ENCODE peak calls at places on chromosomes 16 and 17, in five cellular contexts. One of them, this sample, is unnamed.

GRCh38 chr16:13607289-13607688 is 312.7 kb upstream of the ERCC4 start:
- DNase-seq in endothelial cell of umbilical vein: no peak
- DNase-seq in A549: no peak
- DNase-seq in lung: no peak
- DNase-seq in CD8-positive, alpha-beta memory T cell: no peak
- DNase-seq in this sample: no peak

GRCh38 chr17:4329838-4330237 is 36.6 kb downstream of the UBE2G1 start:
- DNase-seq in endothelial cell of umbilical vein: peak
- DNase-seq in A549: peak
- DNase-seq in lung: no peak
- DNase-seq in CD8-positive, alpha-beta memory T cell: no peak
- DNase-seq in this sample: no peak

GRCh38 chr16:4561565-4561964 is 5.4 kb downstream of the C16orf96 start:
- DNase-seq in endothelial cell of umbilical vein: no peak
- DNase-seq in A549: no peak
- DNase-seq in lung: no peak
- DNase-seq in CD8-positive, alpha-beta memory T cell: no peak
- DNase-seq in this sample: no peak

GRCh38 chr17:42674755-42675347 is 1.9 kb downstream of the PLEKHH3 start:
- DNase-seq in endothelial cell of umbilical vein: no peak
- DNase-seq in A549: no peak
- DNase-seq in lung: no peak
- DNase-seq in CD8-positive, alpha-beta memory T cell: no peak
- DNase-seq in this sample: no peak

GRCh38 chr17:50542795-50543774 is 3.9 kb upstream of the SPATA20 start:
- DNase-seq in endothelial cell of umbilical vein: no peak
- DNase-seq in A549: peak
- DNase-seq in lung: peak
- DNase-seq in CD8-positive, alpha-beta memory T cell: no peak
- DNase-seq in this sample: no peak

GRCh38 chr16:8096211-8096610 is 494.1 kb downstream of the TMEM114 start:
- DNase-seq in endothelial cell of umbilical vein: no peak
- DNase-seq in A549: no peak
- DNase-seq in lung: no peak
- DNase-seq in CD8-positive, alpha-beta memory T cell: no peak
- DNase-seq in this sample: no peak

GRCh38 chr17:48541574-48542113 is 3.3 kb downstream of the HOXB2 start:
- DNase-seq in endothelial cell of umbilical vein: no peak
- DNase-seq in A549: no peak
- DNase-seq in lung: no peak
- DNase-seq in CD8-positive, alpha-beta memory T cell: peak
- DNase-seq in this sample: no peak

GRCh38 chr16:52114414-52114813 is 432.5 kb downstream of the TOX3 start:
- DNase-seq in endothelial cell of umbilical vein: no peak
- DNase-seq in A549: no peak
- DNase-seq in lung: no peak
- DNase-seq in CD8-positive, alpha-beta memory T cell: no peak
- DNase-seq in this sample: no peak

GRCh38 chr17:82943751-82944150 is 103.9 kb upstream of the ZNF750 start:
- DNase-seq in endothelial cell of umbilical vein: no peak
- DNase-seq in A549: no peak
- DNase-seq in lung: no peak
- DNase-seq in CD8-positive, alpha-beta memory T cell: no peak
- DNase-seq in this sample: no peak

GRCh38 chr17:31310260-31310659 is 3.6 kb downstream of the EVI2B start:
- DNase-seq in endothelial cell of umbilical vein: no peak
- DNase-seq in A549: no peak
- DNase-seq in lung: no peak
- DNase-seq in CD8-positive, alpha-beta memory T cell: peak
- DNase-seq in this sample: peak

GRCh38 chr16:59058261-59058660 is 324.1 kb upstream of the GOT2 start:
- DNase-seq in endothelial cell of umbilical vein: no peak
- DNase-seq in A549: no peak
- DNase-seq in lung: no peak
- DNase-seq in CD8-positive, alpha-beta memory T cell: no peak
- DNase-seq in this sample: no peak

GRCh38 chr16:1884155-1884760 is 12.3 kb upstream of the MEIOB start:
- DNase-seq in endothelial cell of umbilical vein: peak
- DNase-seq in A549: peak
- DNase-seq in lung: no peak
- DNase-seq in CD8-positive, alpha-beta memory T cell: no peak
- DNase-seq in this sample: peak

GRCh38 chr17:50100921-50101345 is 5.8 kb downstream of the PDK2 start:
- DNase-seq in endothelial cell of umbilical vein: no peak
- DNase-seq in A549: no peak
- DNase-seq in lung: no peak
- DNase-seq in CD8-positive, alpha-beta memory T cell: no peak
- DNase-seq in this sample: no peak

GRCh38 chr16:50644245-50644644 is 36.9 kb downstream of the SNX20 start:
- DNase-seq in endothelial cell of umbilical vein: no peak
- DNase-seq in A549: no peak
- DNase-seq in lung: no peak
- DNase-seq in CD8-positive, alpha-beta memory T cell: no peak
- DNase-seq in this sample: no peak

GRCh38 chr16:56632848-56633365 is 448 bp downstream of the MT1M start:
- DNase-seq in endothelial cell of umbilical vein: no peak
- DNase-seq in A549: no peak
- DNase-seq in lung: no peak
- DNase-seq in CD8-positive, alpha-beta memory T cell: no peak
- DNase-seq in this sample: no peak
- H3K4me3 ChIP-seq in endothelial cell of umbilical vein: peak
- H3K4me3 ChIP-seq in A549: no peak
- H3K4me3 ChIP-seq in lung: peak
- H3K4me3 ChIP-seq in CD8-positive, alpha-beta memory T cell: no peak
- H3K4me3 ChIP-seq in this sample: no peak

DNA sequence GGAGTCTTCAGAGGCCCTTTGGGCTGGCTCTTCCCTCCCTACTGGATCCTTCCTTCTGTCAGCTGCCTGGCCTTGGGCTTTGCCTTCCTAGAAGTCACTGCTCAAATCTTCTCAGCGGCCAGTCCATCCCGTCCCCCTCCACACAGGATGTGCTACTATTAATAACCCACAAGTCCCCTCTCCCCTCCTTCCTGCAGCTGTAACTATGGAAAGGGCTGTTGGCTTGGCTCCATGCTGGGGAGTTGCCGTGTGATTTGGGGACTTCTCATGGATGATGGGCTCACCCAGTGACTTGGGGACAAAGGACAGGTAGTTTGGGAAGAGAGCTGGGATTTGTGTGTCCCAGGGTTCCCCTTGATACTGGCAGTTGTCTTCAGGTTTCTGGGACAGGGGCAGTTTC is 19.4 kb downstream of the TMEM94 start:
- DNase-seq in endothelial cell of umbilical vein: peak
- DNase-seq in A549: no peak
- DNase-seq in lung: no peak
- DNase-seq in CD8-positive, alpha-beta memory T cell: no peak
- DNase-seq in this sample: no peak
- H3K4me3 ChIP-seq in endothelial cell of umbilical vein: no peak
- H3K4me3 ChIP-seq in A549: no peak
- H3K4me3 ChIP-seq in lung: no peak
- H3K4me3 ChIP-seq in CD8-positive, alpha-beta memory T cell: no peak
- H3K4me3 ChIP-seq in this sample: no peak

DNA sequence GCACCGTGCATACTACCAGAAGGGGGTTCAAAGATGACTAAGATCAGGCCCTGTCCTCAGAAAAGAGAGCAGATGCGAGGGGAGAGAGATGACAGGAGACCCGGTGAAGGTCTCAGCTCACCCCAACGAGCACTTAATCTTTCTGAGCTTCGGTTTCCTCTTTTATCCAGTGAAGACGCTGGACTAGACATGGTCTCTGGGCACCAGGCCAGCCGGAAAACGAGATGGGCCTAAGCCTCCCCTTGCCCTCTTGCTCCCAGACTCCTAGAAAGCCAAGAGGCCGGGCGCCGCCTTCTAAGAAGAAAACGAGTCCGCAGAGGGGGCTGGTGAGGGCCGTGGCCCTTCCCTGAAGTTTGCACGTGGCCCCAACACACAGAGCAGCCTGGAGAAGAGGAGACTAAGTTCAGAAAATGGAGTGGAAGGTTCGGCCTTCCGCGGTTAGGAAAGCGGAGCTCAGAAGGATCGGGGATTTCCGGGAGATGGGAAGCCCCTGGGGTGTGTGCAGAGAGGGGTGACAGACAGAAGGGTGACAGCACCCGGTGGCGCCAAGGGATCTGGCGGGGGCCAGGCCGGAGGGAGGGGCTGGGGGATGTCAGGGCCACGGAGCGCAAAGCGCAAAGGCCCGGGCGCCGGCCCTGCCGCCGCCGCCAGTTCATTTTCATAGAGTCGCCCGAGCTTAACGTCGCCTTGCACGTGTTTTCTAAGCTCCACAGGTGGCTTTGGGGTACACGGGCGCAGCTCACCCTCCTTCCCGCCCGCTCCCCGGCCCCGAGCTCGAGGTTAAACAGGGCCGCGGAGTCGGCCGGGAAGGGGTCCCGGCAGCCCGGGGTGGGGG is 42.1 kb upstream of the BHLHA9 start:
- DNase-seq in endothelial cell of umbilical vein: no peak
- DNase-seq in A549: no peak
- DNase-seq in lung: no peak
- DNase-seq in CD8-positive, alpha-beta memory T cell: no peak
- DNase-seq in this sample: no peak
- H3K4me3 ChIP-seq in endothelial cell of umbilical vein: no peak
- H3K4me3 ChIP-seq in A549: peak
- H3K4me3 ChIP-seq in lung: peak
- H3K4me3 ChIP-seq in CD8-positive, alpha-beta memory T cell: no peak
- H3K4me3 ChIP-seq in this sample: no peak

DNA sequence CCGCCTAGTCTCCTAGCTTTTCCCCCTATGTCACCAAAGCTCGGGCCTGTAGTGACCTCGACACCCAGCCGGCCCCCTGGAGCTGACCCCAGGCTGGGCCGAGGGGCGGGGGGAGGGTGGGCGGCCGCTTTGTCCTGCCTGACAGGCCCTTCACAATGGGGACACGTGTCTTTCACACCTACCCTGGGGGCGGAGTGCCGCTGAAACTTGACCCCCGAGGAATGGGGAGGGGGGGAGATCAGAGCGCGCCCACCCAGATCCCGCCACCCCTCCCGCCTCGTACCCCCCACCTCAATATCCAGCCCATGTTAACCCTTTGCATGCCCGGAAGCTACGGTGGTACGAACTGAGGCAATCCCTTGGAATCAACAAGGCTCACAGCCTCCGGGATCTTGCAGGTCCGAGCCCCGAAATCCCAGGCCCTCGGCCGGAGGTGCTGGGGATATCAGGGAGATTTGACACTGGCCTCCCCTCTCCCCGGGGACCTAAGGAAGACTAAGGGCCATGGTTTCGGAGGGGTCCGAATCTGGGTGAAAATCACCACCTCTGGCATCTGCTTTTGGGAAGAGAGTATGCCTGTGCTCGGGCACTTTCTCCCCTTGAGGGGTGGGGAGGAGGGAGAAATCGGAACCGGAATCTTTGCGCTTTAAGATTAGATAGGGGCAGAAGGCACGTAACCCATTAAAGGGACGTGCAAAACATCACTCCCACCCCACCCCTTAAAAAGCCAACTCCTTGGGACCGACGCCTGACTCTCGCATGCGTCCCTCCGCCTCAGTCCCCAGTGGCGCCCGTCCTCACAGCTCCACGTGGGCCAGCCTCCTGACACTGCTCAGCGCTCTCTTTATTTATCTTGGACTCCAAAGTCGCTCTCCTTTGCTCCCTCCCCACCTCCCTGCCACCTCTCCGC is 2.6 kb downstream of the NOG start:
- DNase-seq in endothelial cell of umbilical vein: no peak
- DNase-seq in A549: no peak
- DNase-seq in lung: no peak
- DNase-seq in CD8-positive, alpha-beta memory T cell: peak
- DNase-seq in this sample: no peak
- H3K4me3 ChIP-seq in endothelial cell of umbilical vein: peak
- H3K4me3 ChIP-seq in A549: peak
- H3K4me3 ChIP-seq in lung: no peak
- H3K4me3 ChIP-seq in CD8-positive, alpha-beta memory T cell: peak
- H3K4me3 ChIP-seq in this sample: no peak

GRCh38 chr17:34579017-34579946 is at the start of gene TMEM132E:
- DNase-seq in endothelial cell of umbilical vein: peak
- DNase-seq in A549: no peak
- DNase-seq in lung: peak
- DNase-seq in CD8-positive, alpha-beta memory T cell: no peak
- DNase-seq in this sample: no peak
- H3K4me3 ChIP-seq in endothelial cell of umbilical vein: no peak
- H3K4me3 ChIP-seq in A549: peak
- H3K4me3 ChIP-seq in lung: peak
- H3K4me3 ChIP-seq in CD8-positive, alpha-beta memory T cell: peak
- H3K4me3 ChIP-seq in this sample: peak

GRCh38 chr16:19118938-19119431 is 5.2 kb downstream of the ITPRIPL2 start:
- DNase-seq in endothelial cell of umbilical vein: peak
- DNase-seq in A549: peak
- DNase-seq in lung: peak
- DNase-seq in CD8-positive, alpha-beta memory T cell: no peak
- DNase-seq in this sample: no peak
- H3K4me3 ChIP-seq in endothelial cell of umbilical vein: peak
- H3K4me3 ChIP-seq in A549: peak
- H3K4me3 ChIP-seq in lung: no peak
- H3K4me3 ChIP-seq in CD8-positive, alpha-beta memory T cell: no peak
- H3K4me3 ChIP-seq in this sample: no peak

DNA sequence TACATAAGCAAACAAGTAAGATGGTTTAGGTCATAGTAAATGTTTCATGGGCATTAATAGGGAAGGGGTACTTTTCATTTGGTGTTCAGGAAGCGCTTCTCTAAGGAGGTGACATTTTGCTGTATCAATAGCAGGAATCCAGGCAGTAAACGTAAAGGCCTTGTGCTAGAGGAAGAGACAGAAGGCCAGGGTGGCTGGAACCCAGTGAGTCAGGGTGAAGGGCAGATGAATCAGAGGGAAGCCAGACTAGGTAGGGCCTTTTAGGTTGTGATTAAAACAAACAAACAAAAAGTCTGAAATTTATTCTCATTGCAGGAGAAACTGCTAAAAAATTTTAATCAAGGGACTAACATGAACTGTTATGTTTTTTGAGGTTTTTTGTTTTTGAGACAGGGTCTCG is 6.5 kb downstream of the BMERB1 start:
- DNase-seq in endothelial cell of umbilical vein: peak
- DNase-seq in A549: peak
- DNase-seq in lung: no peak
- DNase-seq in CD8-positive, alpha-beta memory T cell: no peak
- DNase-seq in this sample: no peak
- H3K4me3 ChIP-seq in endothelial cell of umbilical vein: no peak
- H3K4me3 ChIP-seq in A549: peak
- H3K4me3 ChIP-seq in lung: no peak
- H3K4me3 ChIP-seq in CD8-positive, alpha-beta memory T cell: no peak
- H3K4me3 ChIP-seq in this sample: no peak

GRCh38 chr17:68289936-68290267 is 1.0 kb downstream of the SLC16A6 start:
- DNase-seq in endothelial cell of umbilical vein: no peak
- DNase-seq in A549: no peak
- DNase-seq in lung: no peak
- DNase-seq in CD8-positive, alpha-beta memory T cell: no peak
- DNase-seq in this sample: no peak
- H3K4me3 ChIP-seq in endothelial cell of umbilical vein: no peak
- H3K4me3 ChIP-seq in A549: no peak
- H3K4me3 ChIP-seq in lung: no peak
- H3K4me3 ChIP-seq in CD8-positive, alpha-beta memory T cell: peak
- H3K4me3 ChIP-seq in this sample: peak